ENCODE peak calls at places on chromosome 16, in four cellular contexts. T is IMR-90, A is H1, U is mesendoderm. F is an unnamed sample.

GRCh38 chr16:61042736-61043135 is 993.5 kb downstream of the CDH8 start:
- DNase-seq in T (no peak), A (no peak), U (peak; percentile 62), F (peak; percentile 27)

GRCh38 chr16:2460916-2461315 is 1.0 kb downstream of the TEDC2 start:
- DNase-seq in T (no peak), A (no peak), U (no peak), F (no peak)

GRCh38 chr16:28166394-28167208 is 45.2 kb downstream of the XPO6 start:
- DNase-seq in T (peak; percentile 81), A (no peak), U (peak; percentile 69), F (no peak)

GRCh38 chr16:47473794-47474193 is 12.7 kb downstream of the PHKB start:
- DNase-seq in T (no peak), A (no peak), U (no peak), F (no peak)

GRCh38 chr16:27432600-27432957 is 30.6 kb downstream of the IL21R start:
- DNase-seq in T (peak; percentile 82), A (no peak), U (peak; percentile 83), F (peak; percentile 12)

GRCh38 chr16:28053461-28053860 is 10.1 kb downstream of the GSG1L start:
- DNase-seq in T (no peak), A (no peak), U (no peak), F (no peak)

GRCh38 chr16:77450790-77451487 is 16.1 kb upstream of the ADAMTS18 start:
- DNase-seq in T (no peak), A (no peak), U (no peak), F (no peak)

GRCh38 chr16:79770244-79771064 is 169.9 kb upstream of the MAF start:
- DNase-seq in T (peak; percentile 40), A (peak; percentile 67), U (peak; percentile 96), F (peak; percentile 92)

GRCh38 chr16:11036868-11037410 is 92.6 kb downstream of the CLEC16A start:
- DNase-seq in T (no peak), A (no peak), U (no peak), F (no peak)

GRCh38 chr16:75593825-75594820 is 27.9 kb downstream of the GABARAPL2 start:
- DNase-seq in T (peak; percentile 83), A (peak; percentile 25), U (peak; percentile 88), F (peak; percentile 79)

GRCh38 chr16:48013476-48013875 is 142.3 kb downstream of the ABCC12 start:
- DNase-seq in T (no peak), A (no peak), U (peak; percentile 58), F (no peak)

GRCh38 chr16:77789646-77790370 is 1.4 kb downstream of the VAT1L start:
- DNase-seq in T (no peak), A (no peak), U (peak; percentile 11), F (no peak)

GRCh38 chr16:48381201-48381600 is 4.0 kb downstream of the SIAH1 start:
- DNase-seq in T (peak; percentile 44), A (no peak), U (no peak), F (no peak)

GRCh38 chr16:27332105-27332504 is 18.3 kb downstream of the IL4R start:
- DNase-seq in T (no peak), A (no peak), U (peak; percentile 32), F (no peak)

GRCh38 chr16:20359997-20360396 is 7.5 kb upstream of the UMOD start:
- DNase-seq in T (no peak), A (no peak), U (peak; percentile 48), F (peak; percentile 39)

GRCh38 chr16:56196381-56196780 is 5.1 kb downstream of the GNAO1 start:
- DNase-seq in T (no peak), A (no peak), U (no peak), F (no peak)

GRCh38 chr16:76906552-76906951 is 284.4 kb upstream of the MON1B start:
- DNase-seq in T (no peak), A (no peak), U (no peak), F (no peak)

DNA sequence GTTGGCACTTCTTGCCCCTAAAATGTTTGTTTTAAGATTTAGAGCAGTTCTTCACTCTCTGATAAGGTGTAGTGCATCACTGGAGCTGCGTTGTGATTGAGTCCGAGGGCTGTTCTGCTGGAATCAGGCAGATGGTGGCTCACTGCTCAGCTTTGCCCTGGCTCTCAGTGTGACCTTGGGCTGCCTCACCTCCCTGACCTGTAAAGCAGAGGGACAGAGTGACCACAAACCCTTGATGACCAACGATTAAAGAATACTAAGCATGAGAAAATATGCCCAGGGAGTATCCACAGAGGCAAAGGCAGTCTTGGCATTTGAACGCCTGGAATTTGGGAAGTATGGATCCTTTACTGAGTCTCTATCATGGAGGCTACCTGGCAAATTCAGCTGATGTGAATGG is 18.1 kb downstream of the CMIP start:
- DNase-seq in T (no peak), A (no peak), U (no peak), F (no peak)
- H4K5ac ChIP-seq in T (no peak overlapping the region), A (no peak overlapping the region), U (no peak overlapping the region), F (no peak overlapping the region)

GRCh38 chr16:70638814-70639792 is 7.3 kb upstream of the IL34 start:
- DNase-seq in T (peak; percentile 87), A (no peak), U (peak; percentile 44), F (no peak)
- H2BK120ac ChIP-seq in T (peak overlapping the region; percentile 53), A (no peak overlapping the region), U (no peak overlapping the region), F (no peak overlapping the region)

GRCh38 chr16:16191493-16192167 is 31.7 kb downstream of the ABCC6 start:
- DNase-seq in T (no peak), A (no peak), U (no peak), F (no peak)
- H2AK5ac ChIP-seq in T (no peak overlapping the region), A (no peak overlapping the region), U (no peak overlapping the region), F (no peak overlapping the region)

GRCh38 chr16:54521327-54521726 is 234.7 kb upstream of the IRX3 start:
- DNase-seq in T (no peak), A (no peak), U (no peak), F (no peak)

GRCh38 chr16:54519161-54519685 is 232.6 kb upstream of the IRX3 start:
- DNase-seq in T (no peak), A (no peak), U (no peak), F (no peak)

GRCh38 chr16:54512461-54512860 is 225.9 kb upstream of the IRX3 start:
- DNase-seq in T (no peak), A (no peak), U (no peak), F (no peak)

GRCh38 chr16:54522596-54522995 is 236.0 kb upstream of the IRX3 start:
- DNase-seq in T (no peak), A (no peak), U (no peak), F (no peak)

DNA sequence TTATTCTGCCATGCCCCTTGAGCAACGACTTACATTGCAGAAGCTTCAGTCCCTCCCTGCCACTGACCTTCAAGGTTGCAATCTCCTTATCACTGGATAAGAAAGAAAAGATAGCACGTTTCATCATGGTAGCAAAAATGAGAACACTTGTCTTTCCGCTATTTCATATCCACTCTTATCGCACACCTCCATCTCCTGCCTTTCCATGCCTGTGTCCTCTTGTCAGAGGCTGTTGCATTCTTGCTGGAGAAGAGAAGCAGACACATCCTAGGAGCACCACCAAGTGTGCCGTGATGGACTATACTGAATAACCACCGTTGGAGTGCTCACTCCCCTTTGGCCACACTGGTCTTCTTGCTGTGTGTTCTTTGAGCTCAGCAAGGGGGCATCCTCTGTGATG is 230.6 kb upstream of the IRX3 start:
- DNase-seq in T (no peak), A (no peak), U (no peak), F (no peak)
- H4K5ac ChIP-seq in T (no peak overlapping the region), A (no peak overlapping the region), U (no peak overlapping the region), F (no peak overlapping the region)

DNA sequence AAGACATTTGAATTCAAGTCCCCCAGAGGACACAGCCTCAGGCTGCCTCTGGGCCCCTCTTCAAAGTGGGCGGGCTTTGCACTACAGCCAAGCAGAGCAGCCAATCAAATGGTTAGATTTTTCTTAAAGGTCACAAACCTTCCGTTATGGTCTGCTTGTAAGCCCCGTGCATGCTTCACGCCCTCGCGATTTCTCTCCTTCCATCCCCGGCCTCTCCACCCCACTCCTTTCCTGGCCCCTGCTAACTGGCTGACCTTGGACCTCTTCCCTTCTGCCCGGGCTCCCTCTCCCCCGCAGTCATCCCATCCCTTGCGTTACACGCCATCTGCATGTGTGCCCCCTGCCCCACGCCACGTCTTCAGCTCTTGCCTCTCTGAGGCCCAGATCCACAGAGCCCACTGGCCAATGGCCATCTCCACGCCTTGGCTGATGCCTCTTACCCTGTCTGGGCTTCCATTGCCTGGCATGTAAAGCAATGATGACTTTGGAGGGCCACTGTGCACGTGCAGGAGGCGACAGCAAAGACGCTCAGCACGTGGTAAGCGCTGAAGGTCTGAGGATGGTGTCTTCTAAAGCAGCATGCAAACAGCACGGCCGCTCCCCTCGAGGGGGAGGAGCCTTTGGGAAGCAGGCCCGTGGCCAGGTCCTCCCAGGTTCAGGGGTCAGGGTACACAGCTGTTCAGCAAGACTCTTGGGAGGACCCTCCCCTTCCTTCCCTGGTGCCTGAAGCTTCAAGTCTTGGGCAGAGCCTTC is 86.8 kb downstream of the ZDHHC7 start:
- DNase-seq in T (no peak), A (no peak), U (no peak), F (no peak)
- H2BK120ac ChIP-seq in T (no peak overlapping the region), A (no peak overlapping the region), U (no peak overlapping the region), F (no peak overlapping the region)

GRCh38 chr16:1054660-1055556 is 17.6 kb upstream of the SSTR5 start:
- DNase-seq in T (peak; percentile 29), A (no peak), U (peak; percentile 54), F (peak; percentile 84)

GRCh38 chr16:1056196-1056595 is 16.4 kb upstream of the SSTR5 start:
- DNase-seq in T (no peak), A (no peak), U (no peak), F (no peak)

GRCh38 chr16:1055557-1055924 is 17.0 kb upstream of the SSTR5 start:
- DNase-seq in T (no peak), A (no peak), U (no peak), F (no peak)

GRCh38 chr16:1052791-1053521 is 19.6 kb upstream of the SSTR5 start:
- DNase-seq in T (no peak), A (no peak), U (no peak), F (no peak)

DNA sequence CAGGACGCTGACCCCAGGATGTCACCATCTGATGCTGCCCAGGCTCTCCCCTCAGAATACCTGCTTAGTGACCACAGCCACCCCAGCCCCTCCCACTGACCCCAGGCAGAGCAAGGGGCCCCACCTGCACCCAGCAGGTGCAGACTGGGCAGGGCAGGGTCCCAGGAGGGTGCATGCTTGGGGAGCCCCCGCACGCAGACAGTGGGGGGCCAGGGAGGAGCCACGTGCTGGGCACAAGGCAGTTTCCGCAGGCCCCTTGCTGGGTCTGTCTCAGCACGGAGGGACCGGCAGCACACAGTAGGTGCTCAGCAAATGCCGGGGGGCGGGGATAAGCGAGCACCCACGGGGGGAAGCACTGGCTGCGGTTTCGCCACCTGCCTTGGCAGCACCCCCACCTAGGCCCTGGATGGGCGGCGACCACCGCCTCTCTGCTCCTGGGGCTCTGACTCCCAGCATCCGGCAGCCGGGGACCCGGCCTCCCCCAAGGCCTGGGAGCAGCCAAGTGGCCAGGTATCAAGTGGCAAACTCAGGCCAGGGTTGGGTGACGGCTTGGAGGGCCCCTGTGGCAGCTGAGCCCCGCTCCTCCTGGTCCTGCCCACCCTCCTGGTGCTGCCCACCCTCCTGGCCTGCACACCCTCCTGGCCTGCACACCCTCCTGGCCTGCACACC is 18.7 kb upstream of the SSTR5 start:
- DNase-seq in T (no peak), A (no peak), U (no peak), F (no peak)
- H2AK5ac ChIP-seq in T (no peak overlapping the region), A (no peak overlapping the region), U (no peak overlapping the region), F (no peak overlapping the region)

F was measured in H9.